ENCODE peak calls at places on chromosome 9, in six cellular contexts. C is AG09309, H is upper lobe of right lung, N is NT2/D1, Q is WERI-Rb-1, P is thyroid gland. J is an unnamed sample.

GRCh38 chr9:125091121-125091520 is 52.2 kb downstream of the SCAI start:
- DNase-seq in C (no peak), H (no peak), N (no peak), Q (no peak), P (no peak), J (no peak)

GRCh38 chr9:116546711-116547581 is 140.2 kb upstream of the TRIM32 start:
- DNase-seq in C (no peak), H (no peak), N (no peak), Q (no peak), P (no peak), J (no peak)

GRCh38 chr9:12922209-12922914 is 147.5 kb downstream of the LURAP1L start:
- DNase-seq in C (no peak), H (no peak), N (no peak), Q (no peak), P (no peak), J (no peak)

GRCh38 chr9:97737429-97737828 is 40.3 kb upstream of the XPA start:
- DNase-seq in C (no peak), H (no peak), N (no peak), Q (peak), P (no peak), J (no peak)

GRCh38 chr9:109759584-109759983 is 20.4 kb upstream of the PALM2AKAP2 start:
- DNase-seq in C (no peak), H (no peak), N (no peak), Q (no peak), P (no peak), J (no peak)

GRCh38 chr9:133728856-133729645 is 9.1 kb downstream of the SARDH start:
- DNase-seq in C (no peak), H (no peak), N (no peak), Q (no peak), P (no peak), J (no peak)

GRCh38 chr9:130327781-130328348 is 62.3 kb downstream of the HMCN2 start:
- DNase-seq in C (no peak), H (peak), N (no peak), Q (peak), P (no peak), J (no peak)

GRCh38 chr9:23581936-23582335 is 244.1 kb downstream of the ELAVL2 start:
- DNase-seq in C (no peak), H (no peak), N (no peak), Q (no peak), P (no peak), J (no peak)

GRCh38 chr9:9612270-9612669 is 1000.5 kb downstream of the PTPRD start:
- DNase-seq in C (no peak), H (no peak), N (no peak), Q (no peak), P (no peak), J (no peak)
- H3K4me3 ChIP-seq in C (no peak), H (no peak), N (no peak), Q (no peak), P (no peak), J (no peak)

GRCh38 chr9:14351206-14351605 is 37.3 kb upstream of the NFIB start:
- DNase-seq in C (no peak), H (no peak), N (no peak), Q (no peak), P (no peak), J (no peak)

GRCh38 chr9:14356376-14356775 is 42.4 kb upstream of the NFIB start:
- DNase-seq in C (no peak), H (no peak), N (no peak), Q (no peak), P (no peak), J (no peak)

GRCh38 chr9:14350766-14351165 is 36.8 kb upstream of the NFIB start:
- DNase-seq in C (no peak), H (no peak), N (no peak), Q (no peak), P (no peak), J (no peak)

GRCh38 chr9:14352549-14352948 is 38.6 kb upstream of the NFIB start:
- DNase-seq in C (no peak), H (no peak), N (no peak), Q (no peak), P (no peak), J (no peak)

GRCh38 chr9:14353222-14354056 is 39.5 kb upstream of the NFIB start:
- DNase-seq in C (peak), H (peak), N (peak), Q (peak), P (peak), J (peak)
- H3K4me3 ChIP-seq in C (no peak), H (peak), N (no peak), Q (no peak), P (no peak), J (no peak)

GRCh38 chr9:4491621-4491975 is 1.3 kb downstream of the SLC1A1 start:
- DNase-seq in C (no peak), H (peak), N (peak), Q (no peak), P (peak), J (no peak)
- H3K4me3 ChIP-seq in C (peak), H (peak), N (peak), Q (peak), P (no peak), J (no peak)

DNA sequence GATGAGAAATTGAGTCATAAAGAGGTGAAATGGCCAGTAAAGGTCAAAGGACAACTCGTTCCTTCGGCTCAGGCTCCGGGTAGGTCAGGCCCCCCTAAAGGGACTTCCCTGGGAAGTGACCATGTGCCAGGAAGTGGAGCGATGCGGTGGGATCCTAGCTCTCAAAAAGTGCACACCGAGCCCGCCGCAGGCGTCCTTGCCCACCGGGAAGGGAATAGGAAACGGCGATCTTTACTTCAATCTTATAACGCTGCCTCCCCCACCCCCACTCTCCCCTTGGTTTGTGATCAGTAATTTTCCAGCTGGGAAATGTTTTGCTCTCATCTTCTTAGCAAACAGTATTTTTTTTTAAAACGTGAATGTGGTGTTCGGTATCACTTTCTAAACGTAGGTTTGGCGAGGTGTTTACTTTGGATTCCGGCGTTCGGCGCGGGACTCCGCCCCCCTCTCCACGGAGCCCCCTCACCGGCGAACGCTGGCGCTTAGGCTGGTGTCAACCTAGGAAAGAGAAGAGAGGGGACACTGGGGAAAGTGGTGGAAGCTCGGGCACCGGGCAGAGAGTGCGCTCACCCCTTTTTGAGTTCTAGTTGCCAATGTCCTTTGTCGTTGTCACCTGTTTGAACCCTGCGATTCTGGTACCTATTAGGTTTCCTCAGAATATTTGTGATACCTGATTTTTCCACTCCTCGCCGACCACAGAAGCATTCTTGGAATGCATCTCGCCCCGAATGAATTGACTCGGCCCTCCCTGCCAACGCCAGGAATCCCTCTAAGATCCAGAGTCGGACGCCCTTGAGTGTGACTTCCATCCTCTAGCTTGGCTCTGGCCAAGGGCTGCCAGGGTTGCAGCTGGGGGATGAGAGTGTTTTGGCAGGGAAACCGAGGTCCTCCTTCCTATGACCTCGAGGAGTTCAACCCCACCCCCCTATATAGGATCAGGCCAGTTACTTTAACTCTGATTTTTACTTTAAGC is 1.8 kb upstream of the KLF4 start:
- DNase-seq in C (no peak), H (no peak), N (no peak), Q (no peak), P (peak), J (peak)
- H3K4me3 ChIP-seq in C (no peak), H (peak), N (peak), Q (no peak), P (no peak), J (peak)

DNA sequence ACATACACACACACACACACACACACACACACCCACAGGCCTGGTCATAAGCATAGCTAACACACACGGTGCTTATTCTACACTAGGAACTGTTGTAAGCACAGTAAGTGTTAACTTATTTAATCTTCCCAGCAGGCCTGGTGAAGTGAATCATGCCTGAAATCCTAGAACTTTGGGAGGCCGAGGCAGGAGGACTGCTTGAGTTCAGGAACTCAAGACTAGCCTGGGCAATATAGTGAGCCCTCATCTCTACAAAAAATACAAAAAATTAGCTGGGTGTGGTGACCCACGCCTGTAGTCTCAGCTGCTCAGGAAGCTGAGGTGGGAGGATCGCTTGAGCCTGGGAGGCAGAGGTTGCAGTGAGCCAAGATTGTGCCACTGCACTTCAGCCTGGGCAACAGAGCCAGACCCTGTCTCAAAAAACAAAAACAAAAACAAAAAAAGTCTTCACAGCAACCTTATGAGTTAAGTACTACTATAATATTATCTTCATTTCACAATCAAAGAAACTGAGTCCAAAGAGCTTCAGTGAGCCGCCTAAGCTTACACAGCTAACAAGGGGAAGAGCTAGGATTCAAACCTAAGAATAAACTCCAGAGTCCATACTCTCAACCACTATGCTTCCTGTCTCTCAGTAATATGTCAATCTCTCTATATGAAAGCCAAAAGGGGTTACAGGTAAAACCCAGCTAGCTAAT is 2.3 kb downstream of the MEGF9 start:
- DNase-seq in C (no peak), H (no peak), N (no peak), Q (no peak), P (no peak), J (no peak)
- H3K4me3 ChIP-seq in C (no peak), H (peak), N (no peak), Q (no peak), P (peak), J (peak)

GRCh38 chr9:131666779-131667178 is 73.1 kb downstream of the RAPGEF1 start:
- DNase-seq in C (no peak), H (no peak), N (no peak), Q (no peak), P (no peak), J (no peak)

GRCh38 chr9:131668439-131669233 is 71.2 kb downstream of the RAPGEF1 start:
- DNase-seq in C (no peak), H (peak), N (no peak), Q (no peak), P (peak), J (peak)

GRCh38 chr9:131668057-131668438 is 71.8 kb downstream of the RAPGEF1 start:
- DNase-seq in C (no peak), H (no peak), N (no peak), Q (no peak), P (no peak), J (no peak)

GRCh38 chr9:131667576-131667975 is 72.3 kb downstream of the RAPGEF1 start:
- DNase-seq in C (no peak), H (no peak), N (no peak), Q (no peak), P (no peak), J (no peak)

GRCh38 chr9:131666029-131666428 is 73.8 kb downstream of the RAPGEF1 start:
- DNase-seq in C (no peak), H (no peak), N (no peak), Q (no peak), P (no peak), J (no peak)
- H3K4me3 ChIP-seq in C (no peak), H (no peak), N (no peak), Q (no peak), P (no peak), J (no peak)

DNA sequence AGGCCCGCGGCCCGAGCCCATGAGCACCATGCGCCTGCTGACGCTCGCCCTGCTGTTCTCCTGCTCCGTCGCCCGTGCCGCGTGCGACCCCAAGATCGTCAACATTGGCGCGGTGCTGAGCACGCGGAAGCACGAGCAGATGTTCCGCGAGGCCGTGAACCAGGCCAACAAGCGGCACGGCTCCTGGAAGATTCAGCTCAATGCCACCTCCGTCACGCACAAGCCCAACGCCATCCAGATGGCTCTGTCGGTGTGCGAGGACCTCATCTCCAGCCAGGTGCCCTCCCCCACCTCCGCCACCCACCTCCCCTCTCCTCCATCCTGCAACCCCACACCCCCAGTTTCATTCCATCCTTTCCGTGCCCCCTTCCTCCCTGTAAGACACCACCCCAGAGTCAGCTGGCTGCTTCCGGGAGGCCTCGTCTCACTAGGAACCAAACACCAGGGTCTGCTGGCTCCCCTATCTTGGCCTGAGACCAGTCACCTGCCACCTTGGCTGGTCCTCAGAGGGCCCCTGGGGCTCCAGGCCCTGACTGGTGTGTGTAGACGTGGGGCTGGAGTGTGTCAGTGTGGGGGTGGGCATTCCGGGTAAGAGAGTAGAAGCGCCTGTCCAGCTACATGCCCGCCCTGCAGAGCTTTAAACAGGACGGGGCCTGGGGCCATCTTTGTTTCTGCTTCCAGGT is 655 bp downstream of the GRIN1 start:
- DNase-seq in C (no peak), H (peak), N (no peak), Q (no peak), P (no peak), J (no peak)
- H3K4me3 ChIP-seq in C (no peak), H (no peak), N (no peak), Q (peak), P (no peak), J (no peak)

DNA sequence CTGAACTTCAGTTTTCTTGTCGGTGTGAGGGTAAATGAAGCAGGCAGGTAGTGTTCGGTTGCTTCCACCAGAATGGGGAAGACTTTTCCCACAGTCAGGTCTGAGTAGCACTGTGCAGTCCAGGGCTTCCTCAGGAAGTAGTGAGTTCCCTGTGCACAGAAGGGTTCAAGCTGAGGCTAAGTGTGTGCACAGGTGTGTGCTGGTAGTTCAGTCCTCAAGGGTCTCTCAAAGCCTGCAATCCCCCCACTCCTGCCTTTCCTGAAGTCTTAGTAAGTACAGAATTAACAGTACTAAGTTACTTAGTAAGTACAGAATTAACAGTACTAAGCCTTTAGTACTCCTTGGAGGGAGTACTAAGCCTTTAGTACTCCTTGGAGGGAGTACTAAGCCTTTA is 1.4 kb downstream of the DAB2IP start:
- DNase-seq in C (no peak), H (no peak), N (no peak), Q (no peak), P (no peak), J (no peak)
- H3K4me3 ChIP-seq in C (no peak), H (peak), N (peak), Q (peak), P (no peak), J (peak)